ENCODE peak calls at places on chromosome 3, in five cellular contexts. G, I, X, Y and C are unnamed samples.

GRCh38 chr3:153172796-153173757 is 11.1 kb downstream of the RAP2B start:
- DNase-seq in I (no peak), Y (no peak), G (peak), X (no peak), C (no peak)

GRCh38 chr3:63908776-63909175 is 3.4 kb downstream of the SCAANT1 start:
- DNase-seq in X (no peak), Y (no peak), G (no peak), I (no peak), C (no peak)

GRCh38 chr3:46407976-46408375 is 917 bp downstream of the CCRL2 start:
- DNase-seq in Y (no peak), G (no peak), I (no peak), X (no peak), C (no peak)

GRCh38 chr3:138862924-138863775 is 28.4 kb upstream of the PIK3CB start:
- DNase-seq in I (peak), G (peak), Y (no peak), X (peak), C (no peak)

GRCh38 chr3:43215684-43216336 is 70.5 kb upstream of the SNRK start:
- DNase-seq in X (no peak), G (no peak), Y (no peak), I (no peak), C (peak)

GRCh38 chr3:178588593-178588992 is 52.4 kb downstream of the KCNMB2 start:
- DNase-seq in Y (no peak), I (no peak), G (no peak), X (no peak), C (no peak)

GRCh38 chr3:194312743-194313281 is 38.3 kb downstream of the CPN2 start:
- DNase-seq in X (peak), G (peak), I (no peak), Y (no peak), C (peak)

GRCh38 chr3:177134811-177135210 is 62.5 kb downstream of the TBL1XR1 start:
- DNase-seq in G (no peak), Y (no peak), I (no peak), X (no peak), C (no peak)

GRCh38 chr3:78420611-78421010 is 1347.2 kb downstream of the ROBO1 start:
- DNase-seq in G (no peak), Y (no peak), X (no peak), I (no peak), C (no peak)

GRCh38 chr3:60001369-60001768 is 951.5 kb upstream of the CFAP20DC start:
- DNase-seq in X (no peak), Y (no peak), I (no peak), G (no peak), C (no peak)

GRCh38 chr3:158152186-158152585 is 42.3 kb downstream of the RSRC1 start:
- DNase-seq in G (peak), I (no peak), Y (no peak), X (no peak), C (no peak)

GRCh38 chr3:5260992-5261501 is 73.5 kb downstream of the EDEM1 start:
- DNase-seq in I (no peak), Y (no peak), X (no peak), G (no peak), C (no peak)

GRCh38 chr3:171606151-171606751 is 146.0 kb upstream of the TNIK start:
- DNase-seq in X (no peak), G (no peak), I (no peak), Y (no peak), C (no peak)

GRCh38 chr3:175456496-175456895 is 597.4 kb downstream of the NAALADL2 start:
- DNase-seq in I (no peak), Y (no peak), X (no peak), G (no peak), C (no peak)

GRCh38 chr3:49899815-49900214 is 3.9 kb downstream of the MST1R start:
- DNase-seq in G (no peak), X (peak), Y (no peak), I (peak), C (peak)

GRCh38 chr3:138935505-138935863 is 11.5 kb downstream of the FOXL2 start:
- DNase-seq in Y (no peak), X (no peak), I (no peak), G (no peak), C (no peak)

GRCh38 chr3:43693594-43693993 is 2.9 kb downstream of the ABHD5 start:
- DNase-seq in Y (no peak), I (no peak), G (no peak), X (no peak), C (no peak)

DNA sequence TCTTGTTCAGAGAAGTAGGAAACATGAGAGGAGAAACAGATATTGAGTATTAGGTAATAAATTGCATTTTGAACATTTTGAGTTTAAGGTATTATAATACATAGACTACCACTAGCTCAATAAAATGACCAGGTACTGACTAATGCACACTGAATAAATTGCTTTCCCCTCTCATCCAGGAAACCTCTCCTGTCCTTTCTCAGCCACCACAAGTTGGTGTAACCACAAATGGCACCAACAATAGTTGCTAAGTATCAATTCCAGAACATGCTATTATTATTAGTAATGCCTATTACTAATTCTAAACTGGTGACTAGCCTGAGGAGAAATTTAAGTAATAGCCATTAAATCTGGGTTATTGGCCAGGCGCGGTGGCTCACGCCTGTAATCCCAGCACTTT is 47.3 kb upstream of the XRN1 start:
- DNase-seq in X (no peak), G (no peak), Y (no peak), I (no peak), C (no peak)
- TF ChIP-seq CTCF in X (no peak), G (no peak), Y (no peak), I (no peak), C (no peak)

GRCh38 chr3:188204516-188204915 is 50.6 kb downstream of the LPP start:
- DNase-seq in G (no peak), Y (no peak), X (no peak), I (no peak), C (no peak)

GRCh38 chr3:188207941-188208750 is 54.2 kb downstream of the LPP start:
- DNase-seq in Y (no peak), X (peak), I (no peak), G (no peak), C (peak)

GRCh38 chr3:188208751-188209433 is 54.9 kb downstream of the LPP start:
- DNase-seq in X (no peak), Y (no peak), G (peak), I (no peak), C (no peak)

GRCh38 chr3:188206787-188207186 is 52.8 kb downstream of the LPP start:
- DNase-seq in Y (no peak), I (no peak), G (no peak), X (no peak), C (no peak)

GRCh38 chr3:188205992-188206416 is 52.0 kb downstream of the LPP start:
- DNase-seq in Y (no peak), I (peak), X (peak), G (no peak), C (peak)
- TF ChIP-seq CTCF in Y (peak), I (peak), X (peak), G (peak), C (peak)

DNA sequence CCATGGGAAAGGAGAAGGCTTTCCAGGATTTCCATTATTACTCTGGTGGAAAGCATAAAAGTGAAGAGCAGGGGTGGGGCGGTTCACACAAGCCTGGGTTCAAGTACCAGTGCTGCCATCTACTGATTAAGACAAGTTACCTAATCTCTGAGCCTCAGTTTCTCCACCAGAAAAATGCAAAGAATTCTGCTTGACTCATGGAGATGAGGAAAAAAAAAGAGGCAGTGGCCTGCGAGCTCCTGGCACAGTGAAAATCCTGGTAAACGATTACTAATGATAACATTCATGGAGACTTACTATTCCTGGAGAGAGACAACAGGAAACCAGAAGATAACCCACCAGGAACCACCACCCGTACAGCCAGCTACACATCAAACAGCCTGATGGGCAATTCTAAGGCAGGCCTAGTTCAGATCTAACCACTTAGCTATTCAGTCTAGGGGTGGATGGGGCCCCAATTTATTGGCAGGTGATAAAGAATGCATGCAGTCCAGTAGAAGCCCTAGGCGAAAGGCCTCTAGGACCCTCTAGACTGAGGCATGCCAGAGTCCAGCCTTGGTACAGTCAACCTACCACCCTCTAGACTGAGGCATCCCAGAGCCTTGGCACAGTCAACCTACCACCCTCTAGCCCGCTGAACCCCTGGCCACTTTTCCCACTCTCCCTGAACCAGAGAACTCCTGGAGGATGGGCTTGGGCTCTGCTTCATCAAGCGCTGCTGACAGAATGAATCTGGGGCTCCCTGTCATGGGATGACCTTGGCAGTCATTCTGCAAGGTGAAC is 2.5 kb downstream of the AMOTL2 start:
- DNase-seq in Y (no peak), G (no peak), I (no peak), X (no peak), C (no peak)
- TF ChIP-seq CTCF in Y (no peak), G (peak), I (no peak), X (peak), C (no peak)

GRCh38 chr3:125478321-125478720 is 41.7 kb downstream of the SNX4 start:
- DNase-seq in Y (no peak), X (no peak), G (peak), I (no peak), C (no peak)

GRCh38 chr3:125479091-125479490 is 40.9 kb downstream of the SNX4 start:
- DNase-seq in X (no peak), Y (no peak), G (no peak), I (no peak), C (no peak)

GRCh38 chr3:125481786-125482185 is 38.2 kb downstream of the SNX4 start:
- DNase-seq in I (no peak), Y (no peak), X (no peak), G (no peak), C (no peak)

GRCh38 chr3:125482406-125482805 is 37.6 kb downstream of the SNX4 start:
- DNase-seq in G (no peak), X (no peak), Y (no peak), I (no peak), C (no peak)

DNA sequence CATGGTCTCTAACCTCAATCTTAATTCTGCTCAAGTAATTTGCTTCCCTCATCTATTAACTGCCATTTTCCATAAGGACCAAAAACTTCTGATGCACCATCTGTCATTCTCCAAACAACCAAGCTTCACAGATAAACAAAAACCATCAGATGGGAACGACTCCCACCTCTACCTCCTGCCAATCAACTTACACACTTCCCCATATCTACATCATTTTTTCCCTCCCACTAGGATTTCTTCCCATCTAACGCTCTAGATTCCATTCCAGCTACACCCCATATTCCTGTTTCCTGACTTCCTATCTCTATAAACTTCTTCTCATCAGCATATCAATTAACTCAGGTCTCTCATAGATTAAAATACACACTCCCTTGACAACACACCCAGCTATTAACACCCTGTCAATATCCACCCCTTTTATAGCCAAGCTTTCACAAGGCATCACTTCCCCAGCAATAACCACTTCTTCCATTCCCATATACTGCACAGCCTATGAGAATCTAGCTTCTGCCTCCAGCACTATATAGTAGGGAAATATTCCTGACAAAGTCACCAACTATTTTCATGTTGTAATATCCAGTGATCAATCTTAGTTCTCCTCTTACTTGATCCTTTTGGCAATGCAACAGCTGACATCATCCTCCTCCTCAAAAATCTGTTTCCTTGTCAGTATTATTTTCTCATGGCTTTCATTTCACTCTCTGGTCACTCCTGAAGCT is 39.2 kb downstream of the SNX4 start:
- DNase-seq in I (no peak), G (no peak), Y (no peak), X (no peak), C (no peak)
- TF ChIP-seq CTCF in I (no peak), G (no peak), Y (no peak), X (no peak), C (no peak)

DNA sequence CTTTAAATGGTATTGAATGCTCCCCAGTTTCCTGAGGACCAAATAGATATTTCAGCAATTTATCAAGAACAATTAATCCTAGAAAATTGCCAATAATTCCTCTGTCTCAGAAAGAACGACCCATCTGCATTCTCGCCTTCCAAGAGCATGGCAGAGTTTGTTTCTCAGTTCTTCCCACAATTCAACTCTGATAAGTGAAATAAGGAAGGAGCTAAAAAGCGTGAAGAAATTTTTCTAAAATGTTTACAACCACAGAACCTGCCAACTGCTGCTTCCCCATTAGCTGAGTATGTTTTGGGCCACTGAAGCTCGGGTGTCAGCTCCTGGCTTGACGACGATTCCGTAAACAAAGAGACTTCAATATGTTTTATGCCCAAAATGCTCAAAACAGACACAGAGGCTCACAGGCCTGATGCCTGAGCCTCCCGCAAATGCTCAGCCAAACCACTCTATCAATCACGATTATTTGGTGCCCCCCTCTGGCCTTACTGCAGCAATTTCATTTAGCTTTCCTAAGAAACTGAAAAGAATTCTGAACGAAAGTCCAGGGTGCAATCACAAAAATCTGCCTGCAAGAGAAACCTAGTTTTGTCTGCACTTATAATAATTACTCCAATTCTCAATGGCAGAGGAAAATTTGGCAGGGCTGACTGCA is 259.2 kb upstream of the CCDC54 start:
- DNase-seq in X (peak), I (peak), G (peak), Y (no peak), C (peak)
- TF ChIP-seq CTCF in X (peak), I (peak), G (peak), Y (peak), C (peak)

DNA sequence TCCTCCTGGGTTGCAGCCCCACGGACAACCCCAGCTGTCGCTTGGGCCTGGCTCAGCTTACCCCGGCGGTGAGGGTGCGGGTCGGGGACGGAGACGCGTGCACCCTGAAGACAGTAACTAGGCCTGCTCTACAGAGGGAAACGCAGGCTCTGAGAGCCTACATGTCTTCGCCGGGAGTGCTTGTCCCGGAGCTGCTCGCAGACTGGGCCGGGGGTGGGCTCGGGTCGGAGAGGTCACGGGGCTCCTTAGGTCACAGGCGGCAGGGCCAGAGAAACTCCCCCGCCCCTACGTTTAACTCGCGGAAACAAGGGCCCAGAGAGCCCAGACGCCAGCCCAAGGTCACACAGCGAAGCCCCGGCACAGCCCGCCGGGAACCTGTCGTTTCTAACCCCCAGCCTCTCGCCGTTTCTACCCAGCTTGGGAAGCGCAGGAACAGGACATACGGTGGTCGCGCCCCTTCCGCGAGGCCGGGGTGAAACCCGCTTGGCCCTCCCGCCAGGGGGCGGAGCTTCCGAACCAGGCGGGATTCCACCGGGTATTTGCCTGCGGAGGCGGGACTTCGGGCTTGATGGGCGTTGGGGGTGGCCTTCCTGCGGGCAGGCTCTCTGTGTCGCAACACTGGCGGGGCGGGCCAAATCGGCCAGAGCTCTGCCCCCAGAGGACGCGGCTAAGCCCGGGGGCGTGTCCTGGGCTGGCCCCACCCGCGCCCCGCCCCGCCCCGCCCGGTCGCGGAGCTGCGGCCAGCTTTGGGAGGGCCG is at the start of gene HDAC11:
- DNase-seq in X (peak), G (peak), I (peak), Y (peak), C (peak)
- TF ChIP-seq CTCF in X (no peak), G (peak), I (peak), Y (peak), C (peak)